ENCODE peak calls at places on chromosomes 3 and 15, in five cellular contexts. X is GM23338, L is A549, F is cardiac fibroblast, M is brain microvascular endothelial cell. W is an unnamed sample.

GRCh38 chr3:12004741-12005513 is 739 bp downstream of the SYN2 start:
- DNase-seq in F (no peak), L (no peak), X (peak), M (no peak), W (no peak)

GRCh38 chr3:51963951-51964451 is 3.3 kb downstream of the PCBP4 start:
- DNase-seq in X (peak), F (no peak), L (no peak), M (no peak), W (no peak)

GRCh38 chr15:51759557-51760070 is 8.2 kb downstream of the TMOD2 start:
- DNase-seq in F (peak), L (no peak), X (peak), M (peak), W (peak)

GRCh38 chr3:27521179-27521871 is 37.1 kb upstream of the SLC4A7 start:
- DNase-seq in M (peak), L (peak), F (peak), X (no peak), W (peak)

GRCh38 chr3:45681846-45682245 is 7.3 kb upstream of the SACM1L start:
- DNase-seq in M (no peak), X (no peak), F (no peak), L (no peak), W (no peak)

GRCh38 chr3:172746476-172746875 is 4.0 kb upstream of the ECT2 start:
- DNase-seq in X (no peak), L (no peak), M (no peak), F (peak), W (peak)

GRCh38 chr15:67307156-67307555 is 52.6 kb downstream of the IQCH start:
- DNase-seq in M (no peak), L (no peak), X (no peak), F (no peak), W (peak)

GRCh38 chr3:192802957-192803899 is 75.9 kb upstream of the FGF12 start:
- DNase-seq in L (peak), F (peak), M (peak), X (peak), W (peak)

GRCh38 chr15:85120351-85121113 is 138.9 kb downstream of the PDE8A start:
- DNase-seq in X (no peak), M (no peak), F (no peak), L (no peak), W (no peak)

GRCh38 chr3:50627407-50628051 is 10.6 kb downstream of the MAPKAPK3 start:
- DNase-seq in F (peak), X (peak), M (peak), L (peak), W (peak)

GRCh38 chr3:120795959-120796358 is 53.4 kb downstream of the GTF2E1 start:
- DNase-seq in L (no peak), F (no peak), M (no peak), X (no peak), W (no peak)

GRCh38 chr15:66882251-66883020 is 180.4 kb downstream of the SMAD6 start:
- DNase-seq in M (peak), F (peak), X (no peak), L (peak), W (peak)

GRCh38 chr3:195699860-195700259 is 20.9 kb upstream of the MUC20 start:
- DNase-seq in M (no peak), F (no peak), L (no peak), X (no peak), W (no peak)

GRCh38 chr15:97875513-97876285 is 84.8 kb upstream of the ARRDC4 start:
- DNase-seq in L (no peak), F (no peak), X (peak), M (no peak), W (no peak)

GRCh38 chr3:38556640-38557358 is 60.7 kb downstream of the EXOG start:
- DNase-seq in L (no peak), F (no peak), M (no peak), X (no peak), W (no peak)

GRCh38 chr15:95538693-95539092 is 791.8 kb upstream of the NR2F2 start:
- DNase-seq in F (no peak), L (no peak), M (no peak), X (no peak), W (no peak)

GRCh38 chr15:95536638-95537037 is 793.9 kb upstream of the NR2F2 start:
- DNase-seq in X (no peak), F (no peak), L (no peak), M (no peak), W (no peak)
- H3K4me3 ChIP-seq in X (no peak), F (no peak), L (no peak), M (no peak), W (no peak)

DNA sequence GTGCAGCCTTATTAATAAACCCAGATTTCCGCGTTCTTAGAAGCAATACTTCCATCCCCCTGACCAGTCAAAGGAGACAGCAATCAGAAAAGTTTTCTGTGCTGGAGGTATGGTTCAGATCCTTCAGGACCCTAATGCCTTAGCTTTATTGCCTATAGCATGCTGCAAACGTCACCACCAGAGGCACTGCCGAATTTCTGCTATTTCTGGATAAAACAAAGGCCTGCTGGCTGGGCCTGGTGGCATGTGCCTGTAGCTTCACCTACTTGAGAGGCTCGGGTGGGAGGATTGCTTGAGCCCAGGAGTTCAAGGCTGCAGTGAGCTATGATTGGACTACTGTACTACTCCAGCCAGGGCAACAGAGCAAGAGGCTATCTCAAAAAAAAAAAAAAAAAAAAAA is 407.2 kb downstream of the FOXP1 start:
- DNase-seq in M (no peak), F (no peak), X (peak), L (no peak), W (no peak)
- TF ChIP-seq CTCF in M (peak), F (no peak), X (peak), L (no peak), W (no peak)

DNA sequence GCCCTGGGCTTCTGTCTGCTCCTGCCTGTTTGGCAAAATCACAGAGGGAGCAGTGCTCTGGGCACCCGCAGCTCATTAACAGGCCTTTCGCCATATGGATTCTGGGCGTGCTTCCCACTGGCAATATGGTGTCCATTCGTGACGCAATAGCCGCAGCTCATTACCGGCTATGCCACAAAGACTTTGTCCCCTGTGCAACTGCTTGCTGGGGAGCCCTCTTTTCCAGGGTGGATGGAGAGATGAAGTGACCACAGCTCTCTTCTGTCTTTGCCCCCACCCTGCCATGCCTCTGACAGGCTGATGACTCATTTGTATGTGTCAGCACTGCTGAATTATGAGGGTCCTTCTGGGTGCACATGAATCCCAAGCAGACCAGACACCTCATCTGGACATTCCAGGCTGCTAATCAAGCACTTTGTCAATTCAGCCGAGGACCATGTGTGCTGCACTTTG is 214.3 kb upstream of the FEZF2 start:
- DNase-seq in X (no peak), F (peak), L (no peak), M (peak), W (peak)
- H3K4me3 ChIP-seq in X (no peak), F (peak), L (no peak), M (no peak), W (no peak)

GRCh38 chr15:99504823-99505551 is 60.8 kb upstream of the MEF2A start:
- DNase-seq in F (peak), X (peak), L (no peak), M (peak), W (peak)
- TF ChIP-seq CTCF in F (no peak), X (no peak), L (no peak), M (peak), W (peak)

GRCh38 chr15:33314115-33314514 is 3.3 kb downstream of the RYR3 start:
- DNase-seq in F (no peak), M (no peak), X (no peak), L (no peak), W (no peak)

GRCh38 chr15:33309602-33310276 is 1.0 kb upstream of the RYR3 start:
- DNase-seq in F (peak), L (no peak), M (no peak), X (peak), W (peak)

GRCh38 chr15:33313491-33313890 is 2.7 kb downstream of the RYR3 start:
- DNase-seq in X (no peak), F (no peak), L (no peak), M (no peak), W (no peak)

GRCh38 chr15:33310481-33311311 is at the start of gene RYR3:
- DNase-seq in M (peak), X (peak), L (no peak), F (peak), W (no peak)

GRCh38 chr15:33311312-33311971 is 675 bp downstream of the RYR3 start:
- DNase-seq in X (peak), M (no peak), L (no peak), F (no peak), W (no peak)
- H3K4me3 ChIP-seq in X (peak), M (no peak), L (peak), F (no peak), W (no peak)

W was measured in fibroblast of pulmonary artery.